ENCODE peak calls at places on chromosomes 6 and 20, in seven cellular contexts. P is K562, F is HCT116, E is GM12878, O is T47D, L is H1, B is SK-N-SH. D is an unnamed sample.

GRCh38 chr6:36197739-36198221 is 1.2 kb downstream of the BRPF3 start:
- DNase-seq in E (no peak), F (no peak), B (no peak), O (no peak), P (peak; percentile 11), L (no peak), D (no peak)

GRCh38 chr6:146891615-146892265 is 293.0 kb downstream of the ADGB start:
- DNase-seq in B (no peak), F (no peak), O (no peak), E (no peak), P (peak; percentile 63), L (no peak), D (no peak)

GRCh38 chr6:373773-374724 is 17.5 kb upstream of the IRF4 start:
- DNase-seq in L (no peak), P (no peak), E (no peak), F (no peak), O (no peak), B (no peak), D (no peak)

GRCh38 chr20:33092361-33092760 is 12.9 kb downstream of the BPIFB4 start:
- DNase-seq in O (no peak), F (no peak), B (no peak), L (no peak), P (no peak), E (no peak), D (no peak)

GRCh38 chr6:108293527-108294296 is 1.1 kb upstream of the AFG1L start:
- DNase-seq in P (peak; percentile 27), E (no peak), L (peak; percentile 48), B (no peak), F (no peak), O (no peak), D (no peak)

GRCh38 chr6:68233623-68234022 is 401.5 kb upstream of the ADGRB3 start:
- DNase-seq in P (no peak), O (no peak), E (no peak), F (no peak), L (no peak), B (no peak), D (no peak)

GRCh38 chr6:97978855-97979271 is 695.8 kb upstream of the MMS22L start:
- DNase-seq in B (no peak), O (peak; percentile 4), E (no peak), P (peak; percentile 1), L (peak; percentile 77), F (peak; percentile 32), D (peak; percentile 25)

GRCh38 chr6:36314221-36315014 is 22.3 kb downstream of the BNIP5 start:
- DNase-seq in O (no peak), F (peak; percentile 12), L (no peak), P (no peak), B (no peak), E (no peak), D (no peak)

GRCh38 chr6:13918686-13919085 is 6.1 kb upstream of the RNF182 start:
- DNase-seq in F (no peak), P (no peak), L (no peak), B (no peak), E (no peak), O (no peak), D (no peak)

GRCh38 chr20:58628491-58629212 is 22.4 kb upstream of the STX16 start:
- DNase-seq in F (no peak), O (no peak), L (no peak), B (no peak), P (peak; percentile 41), E (no peak), D (no peak)

GRCh38 chr6:67361264-67361663 is 1273.8 kb upstream of the ADGRB3 start:
- DNase-seq in B (no peak), E (no peak), L (no peak), F (no peak), P (no peak), O (no peak), D (no peak)

GRCh38 chr20:59101956-59102355 is 59.4 kb upstream of the PRELID3B start:
- DNase-seq in P (peak; percentile 6), E (no peak), B (no peak), O (no peak), L (no peak), F (no peak), D (no peak)

GRCh38 chr6:52834481-52834880 is 6.1 kb downstream of the GSTA5 start:
- DNase-seq in O (no peak), P (no peak), L (no peak), F (no peak), E (no peak), B (no peak), D (no peak)

GRCh38 chr20:61704661-61705060 is 361.0 kb downstream of the TAF4 start:
- DNase-seq in L (no peak), B (no peak), E (no peak), P (no peak), F (no peak), O (no peak), D (no peak)

DNA sequence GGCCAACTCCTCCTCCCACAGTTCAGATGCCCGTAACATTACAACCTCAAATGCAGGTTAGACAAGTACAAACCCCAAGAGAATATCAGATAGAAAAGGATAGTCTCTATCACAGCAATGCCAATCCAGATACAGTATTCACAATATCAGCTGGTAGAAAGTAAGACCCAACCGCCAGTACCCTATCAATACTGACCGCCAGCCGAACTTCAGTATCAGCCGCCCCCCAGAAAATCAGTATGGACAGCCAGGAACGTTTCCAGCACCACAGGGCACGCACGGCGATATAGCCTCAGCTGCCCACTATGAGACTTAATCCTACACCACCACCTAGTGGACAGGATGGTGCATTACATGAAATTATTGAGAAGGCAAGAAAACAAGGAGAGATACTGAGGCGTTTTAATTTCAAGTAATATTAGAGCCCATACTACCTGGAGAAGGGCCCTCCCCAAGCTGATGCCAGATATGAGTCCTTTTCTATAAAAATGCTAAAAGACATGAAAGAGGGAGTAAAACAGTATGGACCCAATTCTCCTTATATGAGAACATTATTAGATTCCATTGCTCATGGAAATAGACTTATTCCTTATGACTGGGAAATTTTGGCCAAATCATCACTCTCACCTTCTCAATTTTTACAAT is 17.6 kb upstream of the EIF2S2 start:
- DNase-seq in L (no peak), E (peak; percentile 9), B (peak; percentile 85), F (peak; percentile 75), O (peak; percentile 74), P (peak; percentile 84), D (peak; percentile 89)
- TF ChIP-seq JUND in L (no peak), E (no peak), B (no peak), F (no peak), O (no peak), P (no peak), D (no peak)

GRCh38 chr6:106100755-106101154 is 14.6 kb downstream of the PRDM1 start:
- DNase-seq in L (no peak), F (no peak), B (no peak), E (no peak), O (no peak), P (no peak), D (no peak)

GRCh38 chr6:106101466-106101865 is 15.3 kb downstream of the PRDM1 start:
- DNase-seq in B (no peak), O (no peak), F (no peak), P (no peak), L (no peak), E (no peak), D (no peak)

GRCh38 chr6:106097368-106098231 is 11.5 kb downstream of the PRDM1 start:
- DNase-seq in E (peak; percentile 78), P (peak; percentile 56), F (no peak), O (no peak), B (no peak), L (no peak), D (no peak)

GRCh38 chr6:106099235-106099537 is 13.1 kb downstream of the PRDM1 start:
- DNase-seq in E (no peak), F (no peak), B (no peak), L (no peak), O (no peak), P (peak; percentile 26), D (no peak)

GRCh38 chr6:106098383-106099234 is 12.5 kb downstream of the PRDM1 start:
- DNase-seq in F (peak; percentile 38), E (peak; percentile 66), O (no peak), B (no peak), P (peak; percentile 82), L (no peak), D (no peak)
- TF ChIP-seq JUND in F (no peak), E (no peak), O (no peak), B (no peak), P (no peak), L (no peak), D (no peak)

GRCh38 chr6:82646231-82646615 is 282.6 kb downstream of the TPBG start:
- DNase-seq in B (no peak), O (no peak), F (no peak), L (no peak), E (no peak), P (no peak), D (no peak)

DNA sequence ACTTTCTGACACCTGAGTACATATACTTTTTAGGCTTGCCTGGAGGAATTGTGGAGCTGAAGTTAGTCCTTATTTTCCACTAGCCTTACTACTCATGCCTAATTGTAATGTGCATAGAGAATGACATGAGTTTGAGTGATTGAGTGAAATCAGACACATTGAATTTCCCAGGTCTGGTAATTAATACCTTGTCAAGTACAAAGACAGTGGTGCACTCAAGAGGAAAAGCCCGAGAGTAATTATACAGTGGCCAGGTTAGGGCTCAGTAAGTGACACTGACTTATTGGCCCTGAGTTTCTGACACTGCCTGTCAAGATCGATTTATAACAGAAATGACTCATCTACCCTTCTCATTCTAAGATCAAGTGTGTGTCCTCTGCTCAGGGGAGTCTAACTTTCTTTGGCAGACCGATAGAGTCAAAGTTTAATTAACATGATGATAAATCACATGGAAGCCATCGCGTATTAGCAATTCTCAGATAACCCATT is 288.3 kb downstream of the TPBG start:
- DNase-seq in B (no peak), P (no peak), F (no peak), O (no peak), E (no peak), L (no peak), D (no peak)
- TF ChIP-seq JUND in B (no peak), P (no peak), F (peak; percentile 24), O (no peak), E (no peak), L (no peak), D (no peak)

GRCh38 chr20:4810446-4811019 is 88.8 kb downstream of the PRND start:
- DNase-seq in E (no peak), L (no peak), O (no peak), B (no peak), P (no peak), F (no peak), D (no peak)

GRCh38 chr20:4811257-4811656 is 89.5 kb downstream of the PRND start:
- DNase-seq in P (no peak), O (no peak), B (no peak), E (no peak), L (no peak), F (no peak), D (no peak)

GRCh38 chr20:4809707-4810106 is 88.0 kb downstream of the PRND start:
- DNase-seq in L (no peak), P (no peak), O (no peak), B (no peak), E (peak; percentile 49), F (no peak), D (no peak)

GRCh38 chr20:4811661-4812181 is 90.0 kb downstream of the PRND start:
- DNase-seq in E (peak; percentile 38), P (no peak), B (no peak), F (no peak), O (no peak), L (no peak), D (no peak)

DNA sequence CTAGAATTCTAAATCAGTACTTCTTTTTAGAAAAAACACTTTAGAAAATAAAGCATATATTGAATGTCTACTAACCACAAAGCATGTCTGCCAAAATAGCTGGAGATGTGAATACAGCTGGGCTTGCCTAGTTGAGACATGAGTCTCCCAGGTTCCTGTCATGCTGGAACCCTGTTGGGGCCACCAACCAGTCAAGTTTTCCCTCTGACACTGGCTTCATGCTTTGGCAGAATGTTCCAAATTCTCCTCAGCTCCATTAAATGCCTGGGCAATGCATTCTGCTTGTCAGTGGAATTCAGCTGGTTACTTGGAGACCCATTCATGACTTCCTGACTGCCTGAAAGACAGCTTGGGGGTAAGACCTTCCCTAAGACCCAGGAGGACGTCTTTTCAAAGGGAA is 87.2 kb downstream of the PRND start:
- DNase-seq in P (no peak), O (no peak), E (no peak), F (no peak), L (no peak), B (no peak), D (no peak)
- TF ChIP-seq JUND in P (no peak), O (no peak), E (no peak), F (no peak), L (no peak), B (no peak), D (no peak)